ENCODE peak calls at places on chromosomes 4 and X, in ten cellular contexts. U is breast epithelium, I is A549, D is heart left ventricle, W is spleen, M is upper lobe of right lung, V is fibroblast of lung, O is choroid plexus epithelial cell, Z is psoas muscle, L is Peyer's patch. Q is an unnamed sample.

GRCh38 chr4:123777297-123777859 is 380.8 kb downstream of the SPRY1 start:
- DNase-seq in U (no peak), I (no peak), D (no peak), W (no peak), M (no peak), V (peak), O (no peak), Z (no peak), L (no peak), Q (no peak)

GRCh38 chrX:9746148-9746880 is 19.3 kb downstream of the GPR143 start:
- DNase-seq in U (no peak), I (no peak), D (no peak), W (no peak), M (no peak), V (peak), O (peak), Z (no peak), L (no peak), Q (no peak)

GRCh38 chr4:168751263-168752225 is 254.7 kb downstream of the PALLD start:
- DNase-seq in U (no peak), I (no peak), D (no peak), W (no peak), M (no peak), V (peak), O (peak), Z (no peak), L (no peak), Q (no peak)

GRCh38 chr4:189185810-189186432 is 754.8 kb upstream of the FRG1 start:
- DNase-seq in U (no peak), I (no peak), D (no peak), W (no peak), M (no peak), V (no peak), O (no peak), Z (no peak), L (no peak), Q (no peak)

GRCh38 chr4:72418458-72418857 is 150.6 kb downstream of the ADAMTS3 start:
- DNase-seq in U (no peak), I (no peak), D (peak), W (no peak), M (no peak), V (peak), O (peak), Z (peak), L (no peak), Q (peak)

GRCh38 chrX:21166302-21166982 is 207.8 kb upstream of the CNKSR2 start:
- DNase-seq in U (no peak), I (peak), D (no peak), W (no peak), M (no peak), V (peak), O (peak), Z (no peak), L (no peak), Q (no peak)

GRCh38 chr4:163167333-163167626 is 590 bp upstream of the NAF1 start:
- DNase-seq in U (no peak), I (no peak), D (no peak), W (no peak), M (no peak), V (peak), O (peak), Z (no peak), L (no peak), Q (no peak)

GRCh38 chr4:41878170-41878941 is 56.9 kb upstream of the TMEM33 start:
- DNase-seq in U (no peak), I (no peak), D (no peak), W (peak), M (no peak), V (no peak), O (no peak), Z (no peak), L (no peak), Q (no peak)

GRCh38 chr4:156949373-156949814 is 22.2 kb downstream of the PDGFC start:
- DNase-seq in U (no peak), I (no peak), D (no peak), W (no peak), M (no peak), V (peak), O (peak), Z (no peak), L (no peak), Q (no peak)

DNA sequence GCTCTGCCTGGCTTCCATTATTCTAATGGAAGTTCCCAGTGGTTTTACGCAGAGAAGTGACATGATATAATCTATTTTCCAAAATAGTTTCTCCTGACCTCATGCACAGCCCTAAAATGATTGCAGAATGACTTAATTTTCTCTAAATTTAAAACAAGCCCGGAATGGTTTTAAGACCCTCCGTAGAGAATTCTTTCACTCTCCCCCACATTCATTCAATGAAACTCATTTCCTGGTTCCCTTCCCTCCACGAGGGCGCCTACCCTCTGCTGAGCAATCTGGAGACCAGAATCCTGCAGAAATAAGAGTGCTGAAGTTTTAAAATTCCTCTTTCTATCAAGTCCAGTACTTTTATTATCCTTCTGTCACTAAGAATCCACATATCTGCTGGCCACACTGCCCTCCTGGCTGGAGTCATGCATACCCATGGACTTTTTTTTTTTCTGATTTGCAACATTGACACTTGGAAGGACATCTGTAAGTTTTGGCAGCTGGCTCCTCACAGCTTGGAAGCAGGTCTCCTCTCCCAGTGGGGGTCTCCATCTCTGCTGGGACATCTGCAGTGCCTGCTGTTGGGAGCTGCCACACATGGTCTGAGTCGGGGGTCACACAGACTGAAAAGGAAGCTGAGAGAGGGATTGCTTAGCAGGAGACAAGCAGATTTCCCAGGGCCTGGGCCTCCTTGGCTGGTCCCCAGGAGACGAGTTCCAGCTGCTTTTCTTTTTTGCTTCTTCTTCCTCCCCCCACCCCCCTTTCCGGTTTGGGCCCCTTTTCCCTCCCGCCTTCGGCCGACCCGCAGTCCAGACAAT is 86.1 kb downstream of the SOWAHB start:
- DNase-seq in U (no peak), I (no peak), D (peak), W (no peak), M (no peak), V (peak), O (peak), Z (no peak), L (no peak), Q (no peak)
- TF ChIP-seq CTCF in U (no peak), I (no peak), D (no peak), W (no peak), M (no peak), V (no peak), O (peak), Z (no peak), L (no peak), Q (no peak)

DNA sequence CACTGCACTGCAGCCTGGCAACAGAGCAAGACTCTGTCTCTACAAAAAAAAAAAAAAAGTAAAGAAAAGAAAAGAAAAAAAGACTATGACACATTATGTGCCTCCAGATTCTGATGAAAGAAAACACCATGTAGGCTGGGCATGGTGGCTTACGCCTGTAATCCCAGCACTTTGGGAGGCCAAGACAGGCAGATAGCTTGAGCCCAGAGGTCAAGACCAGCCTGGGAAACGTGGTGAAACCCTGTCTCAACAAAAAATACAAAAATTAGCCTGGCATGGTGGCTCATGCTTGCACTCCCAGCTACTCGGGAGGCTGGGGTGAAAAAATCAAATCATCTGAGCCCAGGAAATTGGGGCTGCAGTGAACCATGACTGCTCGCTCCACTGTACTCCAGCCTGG is 19.4 kb downstream of the THOC2 start:
- DNase-seq in U (no peak), I (no peak), D (no peak), W (no peak), M (no peak), V (no peak), O (no peak), Z (no peak), L (no peak), Q (no peak)
- H3K4me3 ChIP-seq in U (no peak), I (no peak), D (no peak), W (no peak), M (no peak), V (no peak), O (no peak), Z (no peak), L (no peak), Q (no peak)

GRCh38 chr4:7295917-7296660 is 103.8 kb downstream of the SORCS2 start:
- DNase-seq in U (no peak), I (peak), D (peak), W (no peak), M (peak), V (peak), O (peak), Z (peak), L (no peak), Q (no peak)

GRCh38 chr4:7293703-7294102 is 101.4 kb downstream of the SORCS2 start:
- DNase-seq in U (no peak), I (no peak), D (no peak), W (no peak), M (no peak), V (no peak), O (no peak), Z (no peak), L (no peak), Q (no peak)

GRCh38 chr4:7296661-7297335 is 104.5 kb downstream of the SORCS2 start:
- DNase-seq in U (no peak), I (no peak), D (peak), W (no peak), M (no peak), V (no peak), O (no peak), Z (no peak), L (no peak), Q (no peak)

GRCh38 chr4:7294176-7294756 is 101.9 kb downstream of the SORCS2 start:
- DNase-seq in U (no peak), I (no peak), D (peak), W (no peak), M (no peak), V (no peak), O (no peak), Z (no peak), L (no peak), Q (no peak)

GRCh38 chr4:7295201-7295916 is 103.0 kb downstream of the SORCS2 start:
- DNase-seq in U (no peak), I (no peak), D (peak), W (no peak), M (peak), V (no peak), O (no peak), Z (peak), L (peak), Q (no peak)
- TF ChIP-seq CTCF in U (no peak), I (no peak), D (no peak), W (no peak), M (no peak), V (no peak), O (no peak), Z (no peak), L (no peak), Q (no peak)

DNA sequence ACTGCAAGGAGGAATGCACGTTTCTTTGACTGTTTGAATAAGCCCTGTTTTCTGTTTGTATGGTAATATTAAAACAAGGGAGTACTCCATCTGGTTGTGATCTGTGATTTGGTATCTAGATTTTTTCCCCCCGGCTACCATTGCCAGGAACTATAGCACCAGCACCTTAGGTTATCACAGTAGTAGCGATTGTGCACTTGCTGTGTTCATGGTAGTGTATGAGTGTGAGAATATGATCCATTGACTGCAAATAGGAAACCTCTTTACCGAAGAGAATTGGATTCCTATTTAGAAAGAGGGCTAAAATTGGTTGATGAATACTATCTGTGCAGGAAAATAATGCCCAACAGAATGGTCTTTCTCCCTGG is 69.9 kb downstream of the LARP7 start:
- DNase-seq in U (no peak), I (no peak), D (no peak), W (no peak), M (no peak), V (no peak), O (no peak), Z (no peak), L (no peak), Q (no peak)
- H3K4me3 ChIP-seq in U (peak), I (peak), D (peak), W (no peak), M (no peak), V (peak), O (no peak), Z (peak), L (no peak), Q (no peak)

GRCh38 chr4:5381981-5382441 is 326.3 kb downstream of the EVC2 start:
- DNase-seq in U (no peak), I (peak), D (no peak), W (no peak), M (no peak), V (peak), O (peak), Z (no peak), L (no peak), Q (no peak)

GRCh38 chr4:5376015-5376414 is 324.7 kb downstream of the STK32B start:
- DNase-seq in U (no peak), I (no peak), D (no peak), W (no peak), M (no peak), V (no peak), O (no peak), Z (no peak), L (no peak), Q (no peak)

GRCh38 chr4:5374994-5375393 is 323.7 kb downstream of the STK32B start:
- DNase-seq in U (no peak), I (no peak), D (no peak), W (no peak), M (no peak), V (no peak), O (no peak), Z (no peak), L (no peak), Q (no peak)

GRCh38 chr4:5374577-5374976 is 323.3 kb downstream of the STK32B start:
- DNase-seq in U (no peak), I (no peak), D (no peak), W (no peak), M (no peak), V (no peak), O (no peak), Z (no peak), L (no peak), Q (no peak)

GRCh38 chr4:5378002-5378401 is 326.7 kb downstream of the STK32B start:
- DNase-seq in U (no peak), I (no peak), D (no peak), W (no peak), M (no peak), V (no peak), O (peak), Z (no peak), L (no peak), Q (no peak)
- TF ChIP-seq CTCF in U (no peak), I (peak), D (no peak), W (no peak), M (no peak), V (no peak), O (peak), Z (no peak), L (no peak), Q (peak)

DNA sequence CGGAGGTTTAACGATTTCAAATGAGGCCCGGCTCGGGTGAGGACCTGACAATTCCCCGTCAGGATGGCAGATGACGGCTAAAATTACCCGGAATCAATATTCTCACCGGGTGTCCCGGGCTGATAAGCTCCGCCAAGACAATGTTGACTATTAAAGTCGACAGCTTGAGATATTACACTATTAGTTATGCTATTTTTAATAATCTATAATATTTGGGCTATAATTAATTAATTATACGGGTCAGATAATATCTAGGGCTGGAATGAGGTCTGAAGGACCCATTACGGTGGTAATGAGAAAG is 9.4 kb upstream of the NKX1-1 start:
- DNase-seq in U (no peak), I (no peak), D (peak), W (no peak), M (no peak), V (no peak), O (no peak), Z (no peak), L (no peak), Q (no peak)
- H3K4me3 ChIP-seq in U (no peak), I (no peak), D (no peak), W (no peak), M (no peak), V (no peak), O (no peak), Z (no peak), L (no peak), Q (no peak)